ENCODE peak calls at places on chromosomes 3 and 15, in seven cellular contexts. Q is HTR-8/SVneo, R is HFFc6, X is fibroblast of the conjunctiva, Z is mesendoderm, V is MG63, A is GM19239. Y is an unnamed sample.
A peak's percentile ranks its signal among the peaks of the same experiment; 100 is the strongest.

GRCh38 chr3:171838218-171838720 is 4.9 kb upstream of the TMEM212 start:
- DNase-seq in X (peak; percentile 67), V (no peak), A (no peak), Q (no peak), Z (peak; percentile 16), R (peak; percentile 73), Y (no peak)

GRCh38 chr3:25652921-25653320 is 11.8 kb downstream of the TOP2B start:
- DNase-seq in V (no peak), Q (no peak), R (no peak), Z (no peak), A (no peak), X (no peak), Y (no peak)

GRCh38 chr15:69337133-69337532 is 38.4 kb downstream of the PAQR5 start:
- DNase-seq in Q (no peak), Z (no peak), V (no peak), R (peak; percentile 43), A (no peak), X (no peak), Y (peak; percentile 15)

GRCh38 chr3:133893683-133894333 is 1.9 kb downstream of the RAB6B start:
- DNase-seq in A (no peak), X (no peak), Z (no peak), Q (no peak), R (no peak), V (no peak), Y (no peak)

GRCh38 chr3:158791259-158791920 is 10.5 kb upstream of the MFSD1 start:
- DNase-seq in V (peak; percentile 52), X (peak; percentile 75), R (peak; percentile 76), Z (peak; percentile 57), A (peak; percentile 21), Q (peak; percentile 47), Y (no peak)

GRCh38 chr3:23712656-23713559 is 92.8 kb upstream of the UBE2E1 start:
- DNase-seq in A (no peak), Q (peak; percentile 57), X (peak; percentile 65), R (peak; percentile 86), V (peak; percentile 83), Z (peak; percentile 93), Y (peak; percentile 86)

GRCh38 chr15:60005352-60006202 is 1.5 kb downstream of the FOXB1 start:
- DNase-seq in Q (no peak), R (no peak), Z (no peak), A (no peak), V (no peak), X (no peak), Y (no peak)

GRCh38 chr3:172332256-172333041 is 115.8 kb downstream of the GHSR start:
- DNase-seq in A (peak; percentile 59), Z (peak; percentile 76), X (peak; percentile 43), R (peak; percentile 30), Q (peak; percentile 64), V (peak; percentile 59), Y (peak; percentile 58)

GRCh38 chr3:69806735-69807438 is 67.6 kb downstream of the MITF start:
- DNase-seq in A (no peak), Q (peak; percentile 11), X (no peak), R (peak; percentile 92), Z (no peak), V (no peak), Y (peak; percentile 42)

GRCh38 chr3:120160050-120160449 is 65.8 kb upstream of the GSK3B start:
- DNase-seq in A (no peak), Q (peak; percentile 81), Z (peak; percentile 95), V (peak; percentile 86), R (peak; percentile 97), X (peak; percentile 99), Y (peak; percentile 75)

GRCh38 chr15:37291920-37292319 is 191.6 kb upstream of the MEIS2 start:
- DNase-seq in R (no peak), X (no peak), A (no peak), V (no peak), Q (no peak), Z (no peak), Y (no peak)

GRCh38 chr3:99843590-99844260 is 26.1 kb downstream of the CMSS1 start:
- DNase-seq in A (no peak), X (no peak), Z (no peak), V (no peak), R (no peak), Q (no peak), Y (no peak)

GRCh38 chr3:128849776-128850542 is 29.5 kb upstream of the ACAD9 start:
- DNase-seq in R (peak; percentile 26), A (no peak), Q (peak; percentile 21), Z (peak; percentile 42), V (no peak), X (no peak), Y (peak; percentile 50)

GRCh38 chr3:64825404-64825803 is 137.6 kb upstream of the ADAMTS9 start:
- DNase-seq in R (no peak), X (no peak), Z (no peak), V (no peak), A (no peak), Q (no peak), Y (no peak)

GRCh38 chr3:197802505-197803459 is 11.7 kb downstream of the LRCH3 start:
- DNase-seq in A (no peak), Q (no peak), R (peak; percentile 36), Z (peak; percentile 45), X (no peak), V (no peak), Y (no peak)

GRCh38 chr15:73268457-73268856 is 100.3 kb downstream of the HCN4 start:
- DNase-seq in Q (no peak), A (no peak), X (no peak), R (no peak), Z (no peak), V (no peak), Y (no peak)

GRCh38 chr15:52492132-52492531 is 36.5 kb downstream of the MYO5A start:
- DNase-seq in V (no peak), Z (no peak), Q (no peak), A (no peak), X (no peak), R (no peak), Y (no peak)

GRCh38 chr3:14989943-14990753 is 42.8 kb downstream of the NR2C2 start:
- DNase-seq in V (peak; percentile 74), R (no peak), X (peak; percentile 10), A (no peak), Q (no peak), Z (peak; percentile 21), Y (no peak)

GRCh38 chr3:53881691-53882593 is at the start of gene ACTR8:
- DNase-seq in A (peak; percentile 83), V (peak; percentile 73), Q (peak; percentile 84), R (peak; percentile 79), Z (peak; percentile 92), X (peak; percentile 77), Y (peak; percentile 36)

GRCh38 chr15:57680021-57680420 is 26.5 kb upstream of the POLR2M start:
- DNase-seq in R (peak; percentile 78), Q (peak; percentile 23), A (no peak), Z (no peak), V (peak; percentile 65), X (no peak), Y (no peak)

GRCh38 chr3:11637901-11638668 is 5.6 kb downstream of the VGLL4 start:
- DNase-seq in Z (peak; percentile 32), Q (no peak), X (peak; percentile 49), V (peak; percentile 17), A (no peak), R (peak; percentile 86), Y (peak; percentile 63)

GRCh38 chr3:119311191-119311925 is 17.2 kb downstream of the ARHGAP31 start:
- DNase-seq in V (no peak), X (no peak), Q (peak; percentile 68), Z (peak; percentile 58), R (peak; percentile 76), A (no peak), Y (no peak)

GRCh38 chr3:40994611-40995010 is 204.7 kb upstream of the CTNNB1 start:
- DNase-seq in Q (no peak), A (no peak), R (no peak), X (no peak), Z (no peak), V (no peak), Y (no peak)

GRCh38 chr3:11678735-11679134 is 35.0 kb upstream of the VGLL4 start:
- DNase-seq in Q (no peak), Z (no peak), A (no peak), V (no peak), R (no peak), X (no peak), Y (no peak)

Y was measured in HFF-Myc.